ENCODE peak calls at places on chromosomes 11 and 22, in six cellular contexts. C is HCT116, K is fibroblast of lung, G is cardiac muscle cell, S is GM12878, O is tibial nerve. I is an unnamed sample.

GRCh38 chr11:26843539-26843938 is 121.7 kb upstream of the SLC5A12 start:
- DNase-seq in C (no peak), K (no peak), G (no peak), S (no peak), O (no peak), I (no peak)

GRCh38 chr11:64319421-64319761 is 1.5 kb downstream of the PRDX5 start:
- DNase-seq in C (no peak), K (no peak), G (no peak), S (no peak), O (no peak), I (peak; percentile 75)

GRCh38 chr11:45828996-45829395 is 18.3 kb upstream of the CRY2 start:
- DNase-seq in C (no peak), K (no peak), G (no peak), S (no peak), O (no peak), I (no peak)

GRCh38 chr11:92932023-92932422 is 37.4 kb upstream of the MTNR1B start:
- DNase-seq in C (no peak), K (peak; percentile 30), G (peak; percentile 6), S (no peak), O (no peak), I (no peak)

GRCh38 chr11:17979770-17980371 is 33.0 kb downstream of the SERGEF start:
- DNase-seq in C (no peak), K (no peak), G (peak; percentile 22), S (no peak), O (no peak), I (no peak)

GRCh38 chr11:9905562-9905961 is 241.7 kb downstream of the SWAP70 start:
- DNase-seq in C (no peak), K (peak; percentile 35), G (no peak), S (no peak), O (no peak), I (no peak)

GRCh38 chr22:49272546-49273125 is 555.0 kb downstream of the BRD1 start:
- DNase-seq in C (no peak), K (no peak), G (no peak), S (no peak), O (no peak), I (no peak)

GRCh38 chr11:105000797-105001196 is 22.2 kb downstream of the CASP5 start:
- DNase-seq in C (peak; percentile 19), K (no peak), G (no peak), S (peak; percentile 24), O (no peak), I (no peak)

GRCh38 chr11:94539420-94539819 is 4.3 kb upstream of the FUT4 start:
- DNase-seq in C (no peak), K (no peak), G (no peak), S (no peak), O (no peak), I (no peak)

GRCh38 chr11:34380696-34381095 is 22.9 kb upstream of the ABTB2 start:
- DNase-seq in C (peak; percentile 39), K (peak; percentile 66), G (peak; percentile 14), S (no peak), O (no peak), I (peak; percentile 76)

GRCh38 chr22:45227645-45228400 is 12.9 kb downstream of the KIAA0930 start:
- DNase-seq in C (no peak), K (no peak), G (no peak), S (no peak), O (no peak), I (peak; percentile 70)

GRCh38 chr22:37303821-37304274 is 21.5 kb downstream of the CYTH4 start:
- DNase-seq in C (peak; percentile 42), K (peak; percentile 92), G (peak; percentile 79), S (no peak), O (no peak), I (peak; percentile 99)

GRCh38 chr11:3840289-3840869 is 380 bp downstream of the RHOG start:
- DNase-seq in C (no peak), K (no peak), G (no peak), S (no peak), O (no peak), I (peak; percentile 72)

GRCh38 chr11:43360361-43361032 is 1.8 kb downstream of the TTC17 start:
- DNase-seq in C (no peak), K (no peak), G (peak; percentile 42), S (no peak), O (no peak), I (no peak)

DNA sequence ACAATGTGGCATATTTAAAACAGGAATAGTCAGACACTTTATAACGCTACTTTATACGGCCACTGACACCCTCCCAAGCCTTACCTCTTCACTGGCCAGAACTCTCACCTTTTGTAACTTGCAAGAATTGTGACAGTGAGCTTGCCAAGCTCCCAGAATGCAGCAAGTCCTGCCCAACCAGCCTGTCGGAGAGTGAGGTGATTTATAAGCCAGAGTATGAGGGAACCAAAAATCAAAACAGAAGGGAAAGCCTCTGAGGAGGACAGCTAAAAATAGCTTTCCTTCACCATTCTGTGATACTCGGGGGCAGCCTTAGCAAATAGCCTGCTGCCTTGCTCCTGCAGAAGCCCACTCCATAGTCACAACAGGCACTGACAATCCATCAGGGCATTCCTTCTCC is 229.7 kb downstream of the FAM76B start:
- DNase-seq in C (no peak), K (no peak), G (no peak), S (no peak), O (no peak), I (no peak)
- H3K27ac ChIP-seq in C (no peak overlapping the region), K (no peak overlapping the region), G (no peak overlapping the region), S (no peak overlapping the region), O (no peak overlapping the region), I (no peak overlapping the region)

DNA sequence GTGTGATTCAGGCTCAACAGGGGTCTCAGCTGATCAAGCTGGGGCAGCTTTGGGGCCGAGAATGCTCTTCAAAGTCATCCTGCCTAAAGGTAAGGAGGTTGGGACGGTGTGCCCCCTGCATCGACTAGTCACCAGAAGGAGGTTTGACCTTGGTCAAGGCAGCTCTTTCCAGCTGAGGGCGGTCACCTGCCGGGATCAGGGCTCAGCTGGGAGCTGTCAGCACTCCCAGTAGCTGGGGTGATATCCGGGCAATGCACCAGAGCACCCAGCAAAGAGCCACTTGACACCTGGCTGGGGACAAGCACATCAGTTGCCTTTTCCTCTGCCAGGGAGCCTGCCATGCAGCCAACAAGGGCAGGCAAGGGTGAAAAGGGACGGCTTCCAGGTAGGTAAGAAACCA is 442.9 kb downstream of the MIAT start:
- DNase-seq in C (no peak), K (no peak), G (no peak), S (no peak), O (no peak), I (peak; percentile 81)
- H3K27ac ChIP-seq in C (no peak overlapping the region), K (no peak overlapping the region), G (no peak overlapping the region), S (no peak overlapping the region), O (no peak overlapping the region), I (no peak overlapping the region)

GRCh38 chr11:114159320-114159719 is 99.8 kb downstream of the ZBTB16 start:
- DNase-seq in C (no peak), K (no peak), G (no peak), S (no peak), O (peak; percentile 13), I (peak; percentile 51)
- H3K27ac ChIP-seq in C (no peak overlapping the region), K (no peak overlapping the region), G (no peak overlapping the region), S (no peak overlapping the region), O (peak overlapping the region; percentile 98), I (no peak overlapping the region)

DNA sequence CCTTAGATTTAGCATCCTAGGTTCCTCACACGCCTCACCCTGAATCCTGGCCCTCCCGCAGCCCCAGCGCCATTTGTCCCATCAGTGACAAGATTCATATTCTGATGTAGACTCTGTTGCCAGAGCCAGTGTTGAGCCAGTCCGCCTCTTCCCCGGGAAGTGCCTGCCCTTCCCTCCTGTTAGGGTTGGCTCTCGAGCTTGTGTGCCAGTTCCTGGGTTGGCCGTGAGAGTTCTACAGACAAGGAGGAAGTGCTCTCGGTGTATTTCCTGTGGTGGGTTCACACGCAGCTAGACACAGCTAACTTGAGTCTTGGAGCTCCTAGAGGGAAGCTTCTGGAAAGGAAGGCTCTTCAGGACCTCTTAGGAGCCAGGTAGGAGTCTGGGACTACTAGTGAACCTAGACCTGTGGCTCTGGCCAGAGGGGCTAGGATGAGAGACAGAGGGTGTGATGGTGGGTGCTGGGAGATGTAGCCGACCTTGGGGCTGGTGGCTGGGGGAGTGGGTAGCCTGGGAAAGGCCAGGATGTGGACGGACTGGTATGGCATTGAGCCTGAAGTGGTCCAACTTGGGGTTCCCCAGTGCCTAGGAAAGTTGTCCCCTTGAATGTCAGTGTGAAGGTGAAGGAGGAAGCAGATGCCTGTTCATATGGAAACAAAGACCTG is at the start of gene IL18BP:
- DNase-seq in C (no peak), K (no peak), G (no peak), S (peak; percentile 44), O (no peak), I (peak; percentile 18)
- H3K27ac ChIP-seq in C (no peak within 1 kb of the TSS), K (peak within 1 kb of the TSS; percentile 24), G (peak within 1 kb of the TSS; percentile 39), S (peak within 1 kb of the TSS; percentile 85), O (peak within 1 kb of the TSS; percentile 42), I (peak within 1 kb of the TSS; percentile 32)

GRCh38 chr11:131253142-131253884 is 117.1 kb upstream of the NTM start:
- DNase-seq in C (no peak), K (peak; percentile 20), G (peak; percentile 69), S (no peak), O (no peak), I (no peak)

GRCh38 chr11:131253885-131254204 is 116.6 kb upstream of the NTM start:
- DNase-seq in C (no peak), K (peak; percentile 27), G (no peak), S (no peak), O (no peak), I (no peak)

GRCh38 chr11:131248588-131248987 is 121.8 kb upstream of the NTM start:
- DNase-seq in C (no peak), K (peak; percentile 47), G (peak; percentile 10), S (no peak), O (no peak), I (no peak)

DNA sequence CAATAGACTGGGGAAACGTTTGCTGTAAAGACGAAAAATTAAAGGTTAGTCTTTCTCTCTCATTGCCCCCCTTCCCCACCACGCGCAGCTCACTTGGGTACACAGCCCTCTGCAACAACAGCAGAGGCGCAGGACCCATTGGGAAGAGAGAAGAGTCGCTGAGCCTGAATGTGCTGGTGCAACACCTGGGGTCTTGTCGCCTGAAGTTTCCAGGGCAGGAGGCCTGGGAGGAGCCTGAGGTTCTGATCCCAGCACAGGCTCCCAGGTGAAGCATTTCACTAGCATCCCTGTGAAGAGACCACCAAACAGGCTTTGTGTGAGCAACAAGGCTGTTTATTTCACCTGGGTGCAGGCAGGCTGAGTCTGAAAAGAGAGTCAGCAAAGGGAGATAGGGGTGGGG is 116.2 kb upstream of the NTM start:
- DNase-seq in C (no peak), K (no peak), G (no peak), S (no peak), O (no peak), I (no peak)
- H3K27ac ChIP-seq in C (no peak overlapping the region), K (no peak overlapping the region), G (no peak overlapping the region), S (no peak overlapping the region), O (no peak overlapping the region), I (no peak overlapping the region)

DNA sequence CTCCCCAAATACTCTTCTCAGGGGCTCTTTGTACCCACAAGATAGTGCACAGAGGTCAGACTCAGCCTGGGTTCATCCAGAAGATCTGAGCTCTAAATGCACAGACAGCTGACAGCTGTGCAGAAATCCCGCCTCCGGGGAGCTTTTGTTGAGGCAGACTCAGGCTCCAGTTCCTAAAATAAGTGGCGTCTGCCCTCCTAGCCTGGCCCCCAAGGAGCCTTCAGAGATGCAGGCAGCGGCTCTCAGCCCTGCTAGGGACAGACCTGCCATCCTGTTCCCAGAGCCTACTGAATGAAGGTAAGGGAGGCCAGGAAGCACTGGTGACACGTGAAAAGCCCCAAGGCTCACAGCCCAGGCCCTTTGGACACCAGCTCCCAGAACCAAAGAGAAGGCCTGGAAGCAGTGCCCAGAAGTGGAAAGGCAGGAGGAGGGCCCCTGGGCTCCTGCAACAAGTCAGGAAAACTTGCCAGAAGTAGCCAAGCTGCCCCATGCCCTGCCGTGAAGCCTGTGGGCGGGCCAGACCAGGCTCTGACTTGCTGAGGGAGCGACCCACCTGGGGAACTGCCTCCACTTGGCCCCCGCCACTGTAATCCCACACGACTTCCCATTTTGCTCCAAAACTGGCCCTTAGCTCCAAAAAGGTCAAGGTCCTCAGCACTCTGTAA is 51.1 kb upstream of the ARFGAP3 start:
- DNase-seq in C (no peak), K (no peak), G (no peak), S (no peak), O (no peak), I (peak; percentile 68)
- H3K27ac ChIP-seq in C (no peak overlapping the region), K (no peak overlapping the region), G (peak overlapping the region; percentile 78), S (no peak overlapping the region), O (no peak overlapping the region), I (no peak overlapping the region)